ENCODE peak calls at places on chromosomes 4 and X, in seven cellular contexts. One of them, this sample, is unnamed.

GRCh38 chrX:153525451-153525850 is 8.0 kb downstream of the ATP2B3 start:
- DNase-seq in anterior cingulate cortex: no peak
- DNase-seq in CD8-positive, alpha-beta memory T cell: no peak
- DNase-seq in activated B cell treated with CpG ODN at 0.5 μM for 24 hours: no peak
- DNase-seq in fibroblast of the aortic adventitia: no peak
- DNase-seq in stimulated activated CD8-positive, alpha-beta memory T cell treated with anti-CD3 and anti-CD28 coated beads, Interleukin-2, amount 100 ng/mL, for 1 hour: no peak
- DNase-seq in choroid plexus epithelial cell: no peak
- DNase-seq in this sample: no peak

GRCh38 chr4:143386812-143387211 is 50.1 kb downstream of the GAB1 start:
- DNase-seq in anterior cingulate cortex: no peak
- DNase-seq in CD8-positive, alpha-beta memory T cell: no peak
- DNase-seq in activated B cell treated with CpG ODN at 0.5 μM for 24 hours: no peak
- DNase-seq in fibroblast of the aortic adventitia: peak; percentile 54
- DNase-seq in stimulated activated CD8-positive, alpha-beta memory T cell treated with anti-CD3 and anti-CD28 coated beads, Interleukin-2, amount 100 ng/mL, for 1 hour: no peak
- DNase-seq in choroid plexus epithelial cell: peak; percentile 35
- DNase-seq in this sample: no peak

GRCh38 chr4:183256756-183257385 is 63.2 kb downstream of the CLDN22 start:
- DNase-seq in anterior cingulate cortex: no peak
- DNase-seq in CD8-positive, alpha-beta memory T cell: peak; percentile 33
- DNase-seq in activated B cell treated with CpG ODN at 0.5 μM for 24 hours: no peak
- DNase-seq in fibroblast of the aortic adventitia: peak; percentile 58
- DNase-seq in stimulated activated CD8-positive, alpha-beta memory T cell treated with anti-CD3 and anti-CD28 coated beads, Interleukin-2, amount 100 ng/mL, for 1 hour: no peak
- DNase-seq in choroid plexus epithelial cell: peak; percentile 64
- DNase-seq in this sample: peak; percentile 4

GRCh38 chrX:41468647-41469323 is 21.6 kb downstream of the NYX start:
- DNase-seq in anterior cingulate cortex: no peak
- DNase-seq in CD8-positive, alpha-beta memory T cell: no peak
- DNase-seq in activated B cell treated with CpG ODN at 0.5 μM for 24 hours: no peak
- DNase-seq in fibroblast of the aortic adventitia: peak; percentile 44
- DNase-seq in stimulated activated CD8-positive, alpha-beta memory T cell treated with anti-CD3 and anti-CD28 coated beads, Interleukin-2, amount 100 ng/mL, for 1 hour: no peak
- DNase-seq in choroid plexus epithelial cell: peak; percentile 80
- DNase-seq in this sample: peak; percentile 76

GRCh38 chr4:15149842-15150592 is 147.7 kb downstream of the CPEB2 start:
- DNase-seq in anterior cingulate cortex: peak; percentile 60
- DNase-seq in CD8-positive, alpha-beta memory T cell: no peak
- DNase-seq in activated B cell treated with CpG ODN at 0.5 μM for 24 hours: no peak
- DNase-seq in fibroblast of the aortic adventitia: peak; percentile 81
- DNase-seq in stimulated activated CD8-positive, alpha-beta memory T cell treated with anti-CD3 and anti-CD28 coated beads, Interleukin-2, amount 100 ng/mL, for 1 hour: no peak
- DNase-seq in choroid plexus epithelial cell: peak; percentile 83
- DNase-seq in this sample: peak; percentile 31

GRCh38 chr4:129384974-129385373 is 289.0 kb downstream of the C4orf33 start:
- DNase-seq in anterior cingulate cortex: no peak
- DNase-seq in CD8-positive, alpha-beta memory T cell: no peak
- DNase-seq in activated B cell treated with CpG ODN at 0.5 μM for 24 hours: no peak
- DNase-seq in fibroblast of the aortic adventitia: no peak
- DNase-seq in stimulated activated CD8-positive, alpha-beta memory T cell treated with anti-CD3 and anti-CD28 coated beads, Interleukin-2, amount 100 ng/mL, for 1 hour: no peak
- DNase-seq in choroid plexus epithelial cell: no peak
- DNase-seq in this sample: no peak

GRCh38 chr4:77240469-77241066 is 83.6 kb downstream of the CCNG2 start:
- DNase-seq in anterior cingulate cortex: no peak
- DNase-seq in CD8-positive, alpha-beta memory T cell: peak; percentile 24
- DNase-seq in activated B cell treated with CpG ODN at 0.5 μM for 24 hours: peak; percentile 46
- DNase-seq in fibroblast of the aortic adventitia: peak; percentile 64
- DNase-seq in stimulated activated CD8-positive, alpha-beta memory T cell treated with anti-CD3 and anti-CD28 coated beads, Interleukin-2, amount 100 ng/mL, for 1 hour: peak; percentile 8
- DNase-seq in choroid plexus epithelial cell: peak; percentile 73
- DNase-seq in this sample: peak; percentile 48

GRCh38 chrX:123087326-123087725 is 96.8 kb upstream of the GRIA3 start:
- DNase-seq in anterior cingulate cortex: no peak
- DNase-seq in CD8-positive, alpha-beta memory T cell: no peak
- DNase-seq in activated B cell treated with CpG ODN at 0.5 μM for 24 hours: no peak
- DNase-seq in fibroblast of the aortic adventitia: peak; percentile 29
- DNase-seq in stimulated activated CD8-positive, alpha-beta memory T cell treated with anti-CD3 and anti-CD28 coated beads, Interleukin-2, amount 100 ng/mL, for 1 hour: no peak
- DNase-seq in choroid plexus epithelial cell: peak; percentile 37
- DNase-seq in this sample: no peak

GRCh38 chr4:76342803-76343202 is 36.3 kb downstream of the STBD1 start:
- DNase-seq in anterior cingulate cortex: no peak
- DNase-seq in CD8-positive, alpha-beta memory T cell: no peak
- DNase-seq in activated B cell treated with CpG ODN at 0.5 μM for 24 hours: no peak
- DNase-seq in fibroblast of the aortic adventitia: no peak
- DNase-seq in stimulated activated CD8-positive, alpha-beta memory T cell treated with anti-CD3 and anti-CD28 coated beads, Interleukin-2, amount 100 ng/mL, for 1 hour: no peak
- DNase-seq in choroid plexus epithelial cell: no peak
- DNase-seq in this sample: no peak

GRCh38 chr4:170853422-170854021 is 763.8 kb upstream of the AADAT start:
- DNase-seq in anterior cingulate cortex: no peak
- DNase-seq in CD8-positive, alpha-beta memory T cell: no peak
- DNase-seq in activated B cell treated with CpG ODN at 0.5 μM for 24 hours: no peak
- DNase-seq in fibroblast of the aortic adventitia: peak; percentile 19
- DNase-seq in stimulated activated CD8-positive, alpha-beta memory T cell treated with anti-CD3 and anti-CD28 coated beads, Interleukin-2, amount 100 ng/mL, for 1 hour: no peak
- DNase-seq in choroid plexus epithelial cell: peak; percentile 78
- DNase-seq in this sample: no peak

This sample was measured in NCI-H510A.